ENCODE peak calls at places on chromosomes 12 and 14, in four cellular contexts. One of them, this sample, is unnamed.

GRCh38 chr12:32671930-32672785 is 6.9 kb upstream of the DNM1L start:
- DNase-seq in B cell: no peak
- DNase-seq in colonic mucosa: peak
- DNase-seq in suprapubic skin: no peak
- DNase-seq in this sample: peak

GRCh38 chr12:76470028-76470939 is 89.3 kb downstream of the OSBPL8 start:
- DNase-seq in suprapubic skin: no peak
- DNase-seq in B cell: no peak
- DNase-seq in colonic mucosa: no peak
- DNase-seq in this sample: no peak

GRCh38 chr14:105337966-105338365 is 23.4 kb downstream of the PACS2 start:
- DNase-seq in suprapubic skin: no peak
- DNase-seq in colonic mucosa: no peak
- DNase-seq in B cell: no peak
- DNase-seq in this sample: no peak

GRCh38 chr12:100926669-100927248 is 132.2 kb downstream of the ANO4 start:
- DNase-seq in colonic mucosa: peak
- DNase-seq in suprapubic skin: no peak
- DNase-seq in B cell: no peak
- DNase-seq in this sample: peak

GRCh38 chr12:19082365-19082911 is 47.1 kb upstream of the PLEKHA5 start:
- DNase-seq in colonic mucosa: no peak
- DNase-seq in suprapubic skin: no peak
- DNase-seq in B cell: no peak
- DNase-seq in this sample: no peak

GRCh38 chr14:89493877-89494634 is 77.0 kb upstream of the FOXN3 start:
- DNase-seq in suprapubic skin: no peak
- DNase-seq in colonic mucosa: no peak
- DNase-seq in B cell: peak
- DNase-seq in this sample: no peak

GRCh38 chr12:3197131-3197818 is 120.1 kb downstream of the TSPAN9 start:
- DNase-seq in suprapubic skin: no peak
- DNase-seq in colonic mucosa: no peak
- DNase-seq in B cell: no peak
- DNase-seq in this sample: no peak

GRCh38 chr12:108729612-108730336 is 1.5 kb downstream of the CORO1C start:
- DNase-seq in colonic mucosa: no peak
- DNase-seq in B cell: no peak
- DNase-seq in suprapubic skin: no peak
- DNase-seq in this sample: no peak

GRCh38 chr14:56885795-56886194 is 75.5 kb upstream of the OTX2 start:
- DNase-seq in colonic mucosa: no peak
- DNase-seq in suprapubic skin: no peak
- DNase-seq in B cell: no peak
- DNase-seq in this sample: no peak

GRCh38 chr12:54840293-54840692 is 14.0 kb upstream of the MUCL1 start:
- DNase-seq in B cell: no peak
- DNase-seq in suprapubic skin: no peak
- DNase-seq in colonic mucosa: no peak
- DNase-seq in this sample: no peak

GRCh38 chr14:92914087-92914656 is 8.8 kb upstream of the CHGA start:
- DNase-seq in suprapubic skin: no peak
- DNase-seq in colonic mucosa: peak
- DNase-seq in B cell: no peak
- DNase-seq in this sample: peak

GRCh38 chr12:5452569-5452968 is 20.7 kb downstream of the NTF3 start:
- DNase-seq in suprapubic skin: no peak
- DNase-seq in B cell: no peak
- DNase-seq in colonic mucosa: no peak
- DNase-seq in this sample: no peak